ENCODE peak calls at places on chromosomes 6 and 20, in six cellular contexts. L is ovary, V is uterus, B is body of pancreas, O is IMR-90, I is heart left ventricle. H is an unnamed sample.

GRCh38 chr20:44494681-44495080 is 19.0 kb downstream of the TTPAL start:
- DNase-seq in L (no peak), V (no peak), B (no peak), O (no peak), I (no peak), H (no peak)

GRCh38 chr6:148874698-148875293 is 128.0 kb downstream of the UST start:
- DNase-seq in L (no peak), V (no peak), B (peak), O (no peak), I (peak), H (no peak)

GRCh38 chr6:80332013-80332412 is 225.5 kb downstream of the BCKDHB start:
- DNase-seq in L (no peak), V (no peak), B (no peak), O (no peak), I (no peak), H (no peak)

GRCh38 chr20:1225729-1226313 is at the start of gene RAD21L1:
- DNase-seq in L (peak), V (peak), B (peak), O (peak), I (peak), H (peak)

GRCh38 chr6:91132461-91132860 is 545.6 kb upstream of the MAP3K7 start:
- DNase-seq in L (no peak), V (no peak), B (no peak), O (no peak), I (no peak), H (no peak)

GRCh38 chr6:4253604-4254211 is 118.3 kb upstream of the ECI2 start:
- DNase-seq in L (no peak), V (peak), B (peak), O (peak), I (no peak), H (no peak)

GRCh38 chr6:96624957-96625356 is 62.0 kb downstream of the FHL5 start:
- DNase-seq in L (no peak), V (no peak), B (no peak), O (no peak), I (no peak), H (no peak)

GRCh38 chr6:123604067-123604466 is 32.7 kb downstream of the TRDN start:
- DNase-seq in L (no peak), V (no peak), B (no peak), O (no peak), I (no peak), H (no peak)

GRCh38 chr20:40962733-40963504 is 65.7 kb upstream of the TOP1 start:
- DNase-seq in L (peak), V (peak), B (peak), O (peak), I (peak), H (peak)

GRCh38 chr20:57432874-57433491 is 41.8 kb downstream of the RBM38 start:
- DNase-seq in L (peak), V (no peak), B (peak), O (no peak), I (peak), H (peak)

GRCh38 chr20:64166712-64167615 is 2.7 kb downstream of the MYT1 start:
- DNase-seq in L (no peak), V (no peak), B (no peak), O (no peak), I (no peak), H (no peak)

GRCh38 chr20:39075731-39076130 is 113.6 kb downstream of the DHX35 start:
- DNase-seq in L (no peak), V (no peak), B (no peak), O (no peak), I (no peak), H (no peak)

GRCh38 chr6:108810057-108810643 is 38.1 kb upstream of the ARMC2 start:
- DNase-seq in L (no peak), V (no peak), B (no peak), O (no peak), I (no peak), H (no peak)

GRCh38 chr6:36075656-36076055 is 48.0 kb downstream of the MAPK14 start:
- DNase-seq in L (no peak), V (no peak), B (no peak), O (no peak), I (no peak), H (no peak)

GRCh38 chr20:15359056-15359455 is 1021.6 kb upstream of the FLRT3 start:
- DNase-seq in L (no peak), V (no peak), B (no peak), O (peak), I (no peak), H (no peak)

GRCh38 chr6:32255212-32256153 is 31.6 kb upstream of the NOTCH4 start:
- DNase-seq in L (peak), V (peak), B (peak), O (peak), I (peak), H (peak)
- TF ChIP-seq POLR2A in L (no peak), V (no peak), B (no peak), O (peak), I (peak), H (no peak)

DNA sequence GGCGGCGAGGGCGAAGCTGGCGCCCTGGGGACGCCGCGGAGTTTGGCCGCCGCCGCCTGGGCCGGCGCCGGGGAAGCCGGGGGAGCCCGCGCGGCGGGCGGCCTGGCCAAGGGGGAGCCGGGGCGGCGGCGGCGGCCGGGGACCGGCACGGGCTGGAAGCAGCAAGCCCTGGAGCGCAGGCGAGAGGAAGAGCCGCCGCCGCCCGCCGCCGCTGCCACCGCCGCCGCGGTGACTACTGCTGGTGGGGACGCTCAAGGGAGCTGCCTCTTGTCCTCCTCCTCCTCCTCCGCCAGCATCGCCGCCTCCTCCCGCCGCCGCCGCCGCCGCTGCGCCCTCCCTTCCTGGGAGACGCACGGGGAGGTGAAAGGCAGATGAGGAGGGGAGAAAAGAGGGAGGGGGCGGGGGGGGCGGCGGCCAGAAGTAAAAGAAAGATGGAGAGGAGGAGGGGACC is 975 bp downstream of the PDE10A start:
- DNase-seq in L (no peak), V (no peak), B (no peak), O (peak), I (peak), H (no peak)
- TF ChIP-seq POLR2A in L (no peak), V (no peak), B (no peak), O (no peak), I (no peak), H (no peak)

GRCh38 chr6:158334534-158334933 is 22.3 kb downstream of the TULP4 start:
- DNase-seq in L (no peak), V (no peak), B (no peak), O (no peak), I (no peak), H (no peak)

GRCh38 chr6:158333094-158333493 is 20.8 kb downstream of the TULP4 start:
- DNase-seq in L (no peak), V (no peak), B (no peak), O (no peak), I (no peak), H (no peak)

GRCh38 chr6:158329531-158329930 is 17.3 kb downstream of the TULP4 start:
- DNase-seq in L (no peak), V (no peak), B (no peak), O (no peak), I (no peak), H (no peak)

GRCh38 chr6:158330016-158330415 is 17.8 kb downstream of the TULP4 start:
- DNase-seq in L (no peak), V (no peak), B (no peak), O (no peak), I (no peak), H (no peak)

DNA sequence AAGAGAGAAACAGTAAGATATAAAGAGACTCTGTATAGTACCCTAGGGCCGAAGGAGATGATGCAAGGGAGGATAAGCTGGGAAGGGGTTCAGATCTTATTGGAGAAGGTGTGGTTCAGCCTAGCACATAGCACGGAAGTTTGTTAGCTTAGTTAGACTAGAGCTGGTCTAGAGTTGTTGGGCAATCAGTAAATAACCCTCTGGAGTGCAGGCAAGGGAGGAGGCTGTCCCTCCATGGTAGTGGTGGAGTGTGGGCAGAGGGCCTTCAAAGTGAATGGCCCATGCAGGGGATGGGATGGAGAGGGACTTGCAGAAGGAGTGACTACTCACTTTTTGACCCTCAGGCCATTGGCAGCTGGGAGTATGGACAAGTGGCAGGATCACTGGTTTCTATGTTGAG is 20.0 kb downstream of the TULP4 start:
- DNase-seq in L (no peak), V (no peak), B (no peak), O (no peak), I (no peak), H (no peak)
- TF ChIP-seq POLR2A in L (no peak), V (no peak), B (no peak), O (no peak), I (no peak), H (no peak)

GRCh38 chr6:158911746-158912158 is 88.2 kb downstream of the RSPH3 start:
- DNase-seq in L (no peak), V (no peak), B (no peak), O (no peak), I (no peak), H (no peak)
- TF ChIP-seq POLR2A in L (no peak), V (no peak), B (no peak), O (no peak), I (no peak), H (no peak)

GRCh38 chr6:111087871-111088667 is 766 bp downstream of the SLC16A10 start:
- DNase-seq in L (peak), V (no peak), B (peak), O (no peak), I (no peak), H (peak)

GRCh38 chr6:111090766-111091165 is 3.5 kb downstream of the SLC16A10 start:
- DNase-seq in L (no peak), V (no peak), B (no peak), O (no peak), I (no peak), H (no peak)

GRCh38 chr6:111086685-111087084 is 618 bp upstream of the SLC16A10 start:
- DNase-seq in L (no peak), V (no peak), B (no peak), O (no peak), I (no peak), H (no peak)

GRCh38 chr6:111088668-111089003 is 1.3 kb downstream of the SLC16A10 start:
- DNase-seq in L (no peak), V (no peak), B (no peak), O (no peak), I (no peak), H (no peak)

GRCh38 chr6:111087106-111087835 is at the start of gene SLC16A10:
- DNase-seq in L (peak), V (peak), B (peak), O (no peak), I (peak), H (peak)
- TF ChIP-seq POLR2A in L (peak), V (peak), B (peak), O (no peak), I (peak), H (peak)

DNA sequence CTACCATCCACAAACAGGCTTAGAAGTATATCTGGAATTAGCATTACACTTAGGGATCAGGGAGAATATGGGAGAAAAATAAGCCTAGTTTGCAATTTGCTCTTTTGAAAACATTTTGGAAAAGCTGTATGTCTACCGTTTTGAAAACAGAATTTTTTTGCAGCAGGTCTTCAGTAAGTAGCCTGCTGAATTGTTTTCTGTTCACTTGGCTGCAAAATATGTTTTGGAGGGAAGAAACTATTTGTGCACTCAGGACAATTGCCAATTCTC is 39.6 kb downstream of the ILRUN start:
- DNase-seq in L (no peak), V (no peak), B (no peak), O (no peak), I (no peak), H (no peak)
- TF ChIP-seq POLR2A in L (no peak), V (no peak), B (no peak), O (no peak), I (no peak), H (no peak)

DNA sequence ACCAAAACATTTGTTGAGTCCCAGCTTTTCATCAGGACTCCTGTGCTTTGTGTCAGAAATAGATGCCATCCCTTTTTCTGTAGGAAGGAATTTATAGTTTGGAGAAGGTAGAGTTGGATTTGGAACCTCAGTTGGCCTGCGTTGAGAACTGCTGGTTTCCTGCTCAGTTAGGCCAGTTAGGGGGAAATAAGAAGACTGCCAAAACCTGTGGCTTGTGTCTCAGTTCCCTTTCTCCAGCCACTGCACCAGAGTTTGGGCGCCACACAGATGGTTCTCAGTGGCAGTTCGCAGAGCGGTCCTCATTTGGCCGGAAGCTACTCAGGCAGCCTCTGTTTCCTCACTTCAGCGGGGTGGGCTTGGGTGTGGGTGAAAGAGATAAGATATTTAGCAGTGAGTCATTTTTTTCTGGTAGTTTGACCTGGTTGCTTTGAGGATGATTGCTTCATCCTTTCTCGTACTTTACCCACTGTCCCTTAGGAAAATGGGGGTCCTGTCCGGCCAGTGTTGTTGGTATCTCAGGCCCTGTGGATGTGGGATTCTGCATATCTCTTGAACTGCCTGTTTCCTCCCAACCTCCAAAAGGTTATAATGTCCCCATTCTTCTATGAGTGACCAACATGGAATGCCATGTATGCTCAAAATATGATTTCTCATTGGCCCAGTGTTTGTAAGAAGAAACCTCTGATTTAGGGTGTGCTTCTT is 53.7 kb downstream of the JARID2 start:
- DNase-seq in L (peak), V (no peak), B (peak), O (peak), I (peak), H (peak)
- TF ChIP-seq POLR2A in L (no peak), V (no peak), B (no peak), O (no peak), I (no peak), H (no peak)

GRCh38 chr20:33668087-33668790 is 1.5 kb downstream of the ACTL10 start:
- DNase-seq in L (peak), V (peak), B (peak), O (no peak), I (no peak), H (no peak)

GRCh38 chr20:33668791-33669155 is 2.0 kb downstream of the ACTL10 start:
- DNase-seq in L (no peak), V (no peak), B (no peak), O (no peak), I (no peak), H (no peak)

GRCh38 chr20:33664762-33665144 is 2.0 kb upstream of the ACTL10 start:
- DNase-seq in L (no peak), V (no peak), B (no peak), O (no peak), I (no peak), H (no peak)

GRCh38 chr20:33667245-33668086 is 723 bp downstream of the ACTL10 start:
- DNase-seq in L (peak), V (peak), B (peak), O (peak), I (peak), H (peak)

DNA sequence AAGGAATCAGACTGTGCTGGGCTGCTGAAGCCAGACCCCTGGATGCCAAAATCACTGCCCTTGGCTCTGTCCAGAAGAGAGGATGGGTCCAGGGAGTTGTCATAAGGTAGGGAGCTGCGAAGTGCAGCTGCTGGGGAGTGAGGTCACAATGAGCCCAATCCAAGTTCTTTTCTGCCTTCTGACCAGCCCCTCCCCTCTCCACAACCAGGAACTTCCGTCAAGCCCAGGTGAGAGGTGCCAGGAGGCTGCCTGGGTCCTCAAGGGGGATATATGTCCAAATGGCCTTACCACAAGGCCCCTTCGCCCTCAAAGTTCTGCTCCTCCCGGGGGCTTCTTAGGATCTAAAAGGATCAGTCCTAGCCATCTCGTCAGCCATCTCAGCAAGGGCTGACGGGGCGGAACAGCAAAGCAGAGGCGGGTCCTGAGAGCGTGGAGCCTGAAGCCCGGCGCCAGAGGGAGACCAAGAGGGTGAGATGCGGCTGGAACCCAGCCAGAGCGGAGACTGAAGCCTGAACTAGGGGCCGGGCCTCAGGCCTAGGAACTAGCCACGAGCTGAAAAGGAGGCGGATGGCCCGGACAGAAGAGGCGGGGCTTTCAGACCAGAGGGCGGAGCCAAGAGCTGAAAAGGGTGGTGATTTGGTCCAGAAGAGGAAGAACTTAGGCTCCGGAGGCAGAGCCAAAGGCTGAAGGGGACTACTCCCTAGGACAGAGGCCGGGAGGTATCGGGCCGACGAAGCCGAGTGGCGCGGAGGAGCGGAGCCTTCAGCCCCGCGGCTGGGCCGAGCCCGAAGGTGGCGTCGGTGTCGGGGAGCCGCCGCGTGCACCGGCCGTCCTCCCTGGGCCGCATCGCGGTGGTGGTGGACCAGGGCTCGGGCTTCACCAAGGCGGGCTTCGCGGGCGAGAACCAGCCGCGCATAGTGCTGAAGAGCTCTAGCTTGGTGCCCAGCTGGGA is at the start of gene ACTL10:
- DNase-seq in L (peak), V (peak), B (peak), O (peak), I (peak), H (peak)
- TF ChIP-seq POLR2A in L (peak), V (peak), B (peak), O (no peak), I (peak), H (peak)

H was measured in Peyer's patch.